ENCODE peak calls at places on chromosomes 13 and 19, in nine cellular contexts. G, U, F, S, Q, L, W, D and B are unnamed samples.

GRCh38 chr19:2711175-2711936 is 8.9 kb upstream of the GNG7 start:
- DNase-seq in S (peak; percentile 53), F (peak; percentile 77), L (no peak), G (no peak), W (no peak), Q (no peak), U (no peak), D (no peak), B (no peak)

GRCh38 chr19:13104848-13105646 is 2.4 kb upstream of the LYL1 start:
- DNase-seq in Q (no peak), L (no peak), F (peak; percentile 92), W (no peak), U (no peak), S (no peak), D (no peak), G (no peak), B (no peak)

GRCh38 chr13:106522112-106522511 is 13.3 kb downstream of the EFNB2 start:
- DNase-seq in F (no peak), S (no peak), G (no peak), Q (no peak), U (no peak), L (no peak), W (no peak), D (no peak), B (no peak)

GRCh38 chr13:24802074-24802473 is 38.1 kb downstream of the RNF17 start:
- DNase-seq in L (no peak), W (no peak), G (no peak), D (no peak), F (no peak), S (peak; percentile 1), Q (no peak), U (no peak), B (no peak)

GRCh38 chr13:36766295-36766694 is 52.7 kb upstream of the RFXAP start:
- DNase-seq in D (no peak), S (no peak), Q (no peak), U (peak; percentile 17), L (no peak), G (no peak), W (peak; percentile 13), F (no peak), B (no peak)

GRCh38 chr13:46404732-46405097 is 17.7 kb upstream of the RUBCNL start:
- DNase-seq in W (no peak), U (no peak), G (no peak), D (no peak), S (no peak), F (no peak), L (no peak), Q (no peak), B (no peak)

GRCh38 chr13:39501711-39502324 is 101.2 kb downstream of the LHFPL6 start:
- DNase-seq in U (no peak), L (no peak), Q (no peak), G (no peak), D (no peak), S (no peak), W (no peak), F (no peak), B (no peak)

GRCh38 chr13:88908896-88909535 is 1237.8 kb downstream of the SLITRK5 start:
- DNase-seq in Q (no peak), G (no peak), U (no peak), S (no peak), W (no peak), L (peak; percentile 72), D (no peak), F (no peak), B (no peak)

DNA sequence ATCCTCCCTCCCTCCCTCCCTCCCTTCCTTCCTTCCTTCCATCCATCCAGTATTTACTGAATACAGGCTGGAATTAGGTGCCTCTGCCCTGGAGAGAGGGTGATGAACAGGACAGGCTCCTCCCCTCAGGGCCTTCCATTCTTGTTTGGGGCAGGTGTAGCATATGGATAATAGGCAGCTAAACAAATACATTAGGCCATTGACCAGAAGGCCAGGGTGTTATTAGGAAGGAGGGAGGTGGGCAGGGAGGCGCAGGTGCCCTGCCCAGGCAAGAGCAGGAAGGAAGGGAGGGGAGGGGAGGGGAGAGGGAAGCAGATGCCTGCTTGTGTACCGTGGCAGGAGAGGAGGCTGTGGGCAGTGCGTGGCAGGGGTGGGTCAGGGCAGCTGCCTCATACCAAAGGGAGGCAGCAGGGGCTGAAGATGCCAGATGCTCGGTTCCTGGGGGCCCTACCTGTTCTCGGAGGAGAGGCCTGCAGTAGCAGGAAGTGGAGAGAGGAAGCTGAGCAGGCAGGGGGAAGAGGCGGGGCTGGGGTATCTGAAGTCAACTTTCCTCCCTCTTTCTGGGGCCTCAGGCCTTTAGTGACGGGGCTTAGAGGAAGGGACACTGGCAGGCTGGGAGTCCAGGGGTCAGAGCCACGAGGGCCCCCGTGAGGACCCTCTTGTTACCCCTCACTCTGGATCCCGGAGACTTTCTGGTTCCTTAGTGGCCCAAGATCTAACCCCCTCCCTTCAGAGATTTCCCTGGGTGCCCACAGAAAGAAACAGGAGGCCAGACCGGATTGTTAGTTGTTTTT is at the start of gene RINL:
- DNase-seq in S (peak; percentile 61), D (peak; percentile 49), Q (peak; percentile 46), W (no peak), L (no peak), G (peak; percentile 26), F (peak; percentile 95), U (peak; percentile 43), B (no peak)
- TF ChIP-seq POLR2AphosphoS5 in S (no peak), D (no peak), Q (no peak), W (peak; percentile 72), L (no peak), G (peak; percentile 43), F (peak; percentile 86), U (no peak), B (no peak)

DNA sequence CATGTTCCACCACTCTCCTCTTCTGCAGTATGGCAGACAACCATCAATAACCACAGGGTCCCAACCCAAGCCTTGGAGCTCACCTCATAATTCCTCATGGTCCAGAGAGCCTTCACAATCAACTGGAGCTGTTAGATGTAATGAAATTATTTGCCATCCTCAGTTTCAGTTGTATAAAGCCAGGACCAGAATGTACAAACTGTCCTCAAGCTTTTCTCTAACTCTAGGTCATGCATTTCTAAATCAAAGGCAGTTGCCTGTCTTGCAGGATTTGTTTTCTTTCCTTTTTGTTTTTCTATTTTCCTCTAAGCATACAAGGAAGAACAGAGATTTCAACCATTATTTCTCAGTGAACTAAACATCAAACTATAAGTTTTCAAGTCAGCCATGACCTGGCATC is 182.5 kb upstream of the SERP2 start:
- DNase-seq in L (no peak), G (no peak), S (no peak), U (no peak), D (no peak), W (no peak), F (no peak), Q (no peak), B (no peak)
- H3K4me3 ChIP-seq in L (peak overlapping the region; percentile 52), G (no peak overlapping the region), S (no peak overlapping the region), U (no peak overlapping the region), D (no peak overlapping the region), W (peak overlapping the region; percentile 21), F (no peak overlapping the region), Q (no peak overlapping the region), B (no peak overlapping the region)

GRCh38 chr13:30800107-30800506 is 64.8 kb downstream of the ALOX5AP start:
- DNase-seq in L (no peak), U (no peak), S (no peak), D (no peak), Q (no peak), G (no peak), W (no peak), F (no peak), B (no peak)

GRCh38 chr13:30797847-30798246 is 62.5 kb downstream of the ALOX5AP start:
- DNase-seq in G (no peak), U (no peak), D (no peak), L (no peak), Q (no peak), W (no peak), S (no peak), F (peak; percentile 56), B (no peak)

GRCh38 chr13:30796833-30797601 is 61.7 kb downstream of the ALOX5AP start:
- DNase-seq in D (no peak), U (no peak), W (no peak), Q (no peak), L (peak; percentile 82), F (no peak), G (peak; percentile 25), S (no peak), B (no peak)

GRCh38 chr13:30798776-30799625 is 63.7 kb downstream of the ALOX5AP start:
- DNase-seq in S (no peak), U (peak; percentile 30), L (no peak), D (no peak), G (peak; percentile 64), Q (no peak), F (no peak), W (no peak), B (no peak)

DNA sequence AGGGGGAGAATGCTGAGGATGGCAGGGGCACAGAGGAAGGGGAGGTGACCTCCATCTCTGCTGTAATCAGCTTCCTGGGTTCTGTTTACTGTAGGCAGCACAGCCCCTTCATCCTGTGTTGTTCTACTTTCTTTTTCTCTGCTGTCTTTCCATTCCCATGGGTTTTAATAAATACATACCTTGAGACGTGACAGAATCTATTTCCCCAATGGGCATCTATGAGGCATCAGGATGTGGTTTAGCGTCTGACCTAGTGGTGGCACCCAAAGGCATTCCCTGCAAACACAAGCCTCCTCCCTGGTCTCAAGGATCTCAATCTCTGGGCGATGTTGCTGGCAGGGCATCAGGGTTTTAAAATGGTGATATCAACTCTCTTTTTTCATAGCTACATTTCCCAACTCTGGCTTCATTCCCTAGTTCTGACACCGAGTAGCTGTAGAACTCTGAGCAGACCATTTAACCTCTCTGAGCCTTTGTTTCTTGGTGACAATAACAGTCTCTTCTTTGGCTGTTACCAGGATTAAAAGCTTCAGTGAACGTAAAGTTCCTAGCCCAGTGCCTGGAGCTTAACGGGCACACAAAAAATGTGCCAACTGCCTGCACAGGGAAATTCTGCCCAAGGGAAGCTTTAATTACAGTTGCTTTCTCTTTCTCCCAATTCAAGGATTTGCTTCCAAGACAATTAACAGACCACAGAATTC is 60.9 kb downstream of the ALOX5AP start:
- DNase-seq in W (no peak), G (peak; percentile 29), D (no peak), Q (no peak), F (no peak), L (peak; percentile 68), U (no peak), S (no peak), B (no peak)
- TF ChIP-seq CTCF in W (no peak), G (no peak), D (peak; percentile 26), Q (no peak), F (no peak), L (no peak), U (peak; percentile 4), S (no peak), B (no peak)

GRCh38 chr19:8506402-8506957 is 4.0 kb upstream of the PRAM1 start:
- DNase-seq in G (no peak), S (peak; percentile 51), D (no peak), U (peak; percentile 75), W (no peak), F (no peak), L (no peak), Q (no peak), B (no peak)

GRCh38 chr19:8504171-8504570 is 1.7 kb upstream of the PRAM1 start:
- DNase-seq in L (no peak), S (peak; percentile 72), U (no peak), G (no peak), Q (no peak), F (no peak), W (no peak), D (no peak), B (no peak)

GRCh38 chr19:8501968-8502367 is 472 bp downstream of the PRAM1 start:
- DNase-seq in S (peak; percentile 30), U (no peak), W (no peak), G (no peak), Q (no peak), L (no peak), F (no peak), D (no peak), B (no peak)

GRCh38 chr19:8503506-8503905 is 1.1 kb upstream of the PRAM1 start:
- DNase-seq in Q (no peak), U (no peak), L (no peak), W (no peak), G (no peak), F (no peak), S (no peak), D (no peak), B (no peak)

DNA sequence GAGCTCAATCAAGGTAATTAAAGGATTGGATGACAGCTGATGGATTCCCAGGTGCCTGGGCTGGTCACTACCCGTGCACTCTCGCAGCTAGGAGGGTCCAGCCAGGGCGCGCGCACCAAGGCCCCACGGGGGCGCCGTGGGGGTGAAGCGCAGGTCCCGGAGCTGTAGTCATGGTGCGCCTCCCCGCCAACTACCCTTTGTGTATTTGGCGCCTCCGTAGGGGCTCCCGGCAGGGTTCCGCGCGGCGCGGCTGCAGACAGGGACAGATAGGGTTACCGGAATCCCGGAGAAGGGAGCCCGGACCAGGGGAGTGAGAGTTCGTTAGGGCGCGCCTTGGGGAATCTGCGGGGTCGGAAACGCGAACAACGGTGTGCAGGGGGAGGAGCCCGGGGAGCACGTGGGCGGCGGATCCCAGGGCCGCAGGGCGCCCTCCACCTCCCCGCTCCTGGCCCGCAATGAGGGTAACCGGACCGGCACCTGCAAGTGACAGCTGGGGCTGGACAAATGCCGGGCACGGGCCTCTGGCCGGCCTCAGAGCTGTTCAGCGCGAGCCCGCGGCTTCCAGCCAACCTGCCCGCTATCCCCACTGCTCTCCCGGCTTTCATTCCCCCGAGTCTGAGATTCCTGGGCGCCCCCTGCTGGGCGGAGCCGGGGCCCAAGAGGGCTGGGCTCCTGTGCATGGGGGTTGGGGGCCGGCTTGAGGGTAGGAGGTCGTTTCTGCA is 3.4 kb upstream of the PRAM1 start:
- DNase-seq in F (peak; percentile 94), U (peak; percentile 92), G (peak; percentile 68), Q (peak; percentile 83), L (peak; percentile 60), D (peak; percentile 98), S (peak; percentile 85), W (no peak), B (no peak)
- TF ChIP-seq POLR2AphosphoS5 in F (peak; percentile 53), U (no peak), G (peak; percentile 25), Q (no peak), L (no peak), D (peak; percentile 14), S (peak; percentile 19), W (peak; percentile 36), B (peak; percentile 40)